ENCODE peak calls at places on chromosomes 3 and 15, in six cellular contexts. One of them, this sample, is unnamed.
A peak's percentile ranks its signal among the peaks of the same experiment; 100 is the strongest.

GRCh38 chr3:73855792-73856191 is 231.1 kb upstream of the PDZRN3 start:
- DNase-seq in IMR-90: no peak
- DNase-seq in mammary epithelial cell: no peak
- DNase-seq in fibroblast of lung: no peak
- DNase-seq in colonic mucosa: no peak
- DNase-seq in K562: no peak
- DNase-seq in this sample: no peak

GRCh38 chr3:20236603-20237002 is 50.6 kb upstream of the SGO1 start:
- DNase-seq in IMR-90: no peak
- DNase-seq in mammary epithelial cell: no peak
- DNase-seq in fibroblast of lung: no peak
- DNase-seq in colonic mucosa: no peak
- DNase-seq in K562: no peak
- DNase-seq in this sample: no peak

GRCh38 chr3:55128201-55128870 is 200.5 kb upstream of the LRTM1 start:
- DNase-seq in IMR-90: peak; percentile 28
- DNase-seq in mammary epithelial cell: no peak
- DNase-seq in fibroblast of lung: peak; percentile 53
- DNase-seq in colonic mucosa: no peak
- DNase-seq in K562: no peak
- DNase-seq in this sample: peak; percentile 82

GRCh38 chr3:125694761-125695294 is 99.5 kb upstream of the OSBPL11 start:
- DNase-seq in IMR-90: no peak
- DNase-seq in mammary epithelial cell: no peak
- DNase-seq in fibroblast of lung: no peak
- DNase-seq in colonic mucosa: no peak
- DNase-seq in K562: no peak
- DNase-seq in this sample: no peak

GRCh38 chr3:142022381-142022780 is 127.0 kb downstream of the TFDP2 start:
- DNase-seq in IMR-90: no peak
- DNase-seq in mammary epithelial cell: no peak
- DNase-seq in fibroblast of lung: peak; percentile 23
- DNase-seq in colonic mucosa: no peak
- DNase-seq in K562: peak; percentile 89
- DNase-seq in this sample: peak; percentile 29

GRCh38 chr15:90611157-90611556 is 81.4 kb downstream of the CRTC3 start:
- DNase-seq in IMR-90: no peak
- DNase-seq in mammary epithelial cell: no peak
- DNase-seq in fibroblast of lung: no peak
- DNase-seq in colonic mucosa: no peak
- DNase-seq in K562: no peak
- DNase-seq in this sample: no peak

GRCh38 chr3:97895216-97895615 is 73.4 kb downstream of the CRYBG3 start:
- DNase-seq in IMR-90: no peak
- DNase-seq in mammary epithelial cell: no peak
- DNase-seq in fibroblast of lung: no peak
- DNase-seq in colonic mucosa: no peak
- DNase-seq in K562: no peak
- DNase-seq in this sample: no peak

GRCh38 chr15:44102675-44103254 is 92.3 kb downstream of the FRMD5 start:
- DNase-seq in IMR-90: peak; percentile 99
- DNase-seq in mammary epithelial cell: peak; percentile 94
- DNase-seq in fibroblast of lung: peak; percentile 99
- DNase-seq in colonic mucosa: no peak
- DNase-seq in K562: no peak
- DNase-seq in this sample: peak; percentile 99

GRCh38 chr3:197151562-197151961 is 121.9 kb upstream of the MELTF start:
- DNase-seq in IMR-90: peak; percentile 78
- DNase-seq in mammary epithelial cell: peak; percentile 62
- DNase-seq in fibroblast of lung: peak; percentile 88
- DNase-seq in colonic mucosa: no peak
- DNase-seq in K562: peak; percentile 65
- DNase-seq in this sample: peak; percentile 76

GRCh38 chr3:182959474-182960350 is 20.6 kb downstream of the DCUN1D1 start:
- DNase-seq in IMR-90: no peak
- DNase-seq in mammary epithelial cell: no peak
- DNase-seq in fibroblast of lung: no peak
- DNase-seq in colonic mucosa: no peak
- DNase-seq in K562: peak; percentile 69
- DNase-seq in this sample: no peak

GRCh38 chr3:17179381-17180205 is 294.8 kb downstream of the PLCL2 start:
- DNase-seq in IMR-90: peak; percentile 13
- DNase-seq in mammary epithelial cell: no peak
- DNase-seq in fibroblast of lung: peak; percentile 5
- DNase-seq in colonic mucosa: no peak
- DNase-seq in K562: no peak
- DNase-seq in this sample: peak; percentile 47

GRCh38 chr3:194906970-194907629 is 221.4 kb downstream of the FAM43A start:
- DNase-seq in IMR-90: no peak
- DNase-seq in mammary epithelial cell: no peak
- DNase-seq in fibroblast of lung: no peak
- DNase-seq in colonic mucosa: no peak
- DNase-seq in K562: no peak
- DNase-seq in this sample: no peak

GRCh38 chr3:129058441-129059194 is 2.0 kb upstream of the GP9 start:
- DNase-seq in IMR-90: no peak
- DNase-seq in mammary epithelial cell: peak; percentile 43
- DNase-seq in fibroblast of lung: no peak
- DNase-seq in colonic mucosa: peak; percentile 69
- DNase-seq in K562: no peak
- DNase-seq in this sample: no peak

DNA sequence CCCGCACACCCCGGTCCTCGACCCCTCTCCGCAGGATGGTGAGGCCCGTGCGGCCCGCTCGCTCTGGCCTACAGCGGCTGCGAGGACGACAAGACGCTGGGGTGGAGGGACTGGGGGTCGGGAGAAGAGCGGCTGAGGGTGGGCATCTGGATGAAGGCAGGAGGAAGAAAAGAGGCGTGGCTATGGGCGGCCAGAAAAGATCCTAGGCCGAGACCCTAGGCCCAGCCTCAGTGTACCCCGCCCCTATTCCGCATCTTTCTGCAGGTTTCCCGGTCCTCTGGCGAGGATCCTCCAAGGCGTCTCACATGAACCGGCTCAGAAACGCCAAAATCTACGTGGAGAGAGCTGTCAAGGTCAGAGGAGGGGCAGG is 280 bp downstream of the TTLL3 start:
- DNase-seq in IMR-90: no peak
- DNase-seq in mammary epithelial cell: no peak
- DNase-seq in fibroblast of lung: no peak
- DNase-seq in colonic mucosa: no peak
- DNase-seq in K562: no peak
- DNase-seq in this sample: peak; percentile 53
- H3K4me3 ChIP-seq in IMR-90: peak overlapping the region; percentile 46
- H3K4me3 ChIP-seq in mammary epithelial cell: peak overlapping the region; percentile 49
- H3K4me3 ChIP-seq in fibroblast of lung: peak overlapping the region; percentile 58
- H3K4me3 ChIP-seq in colonic mucosa: peak overlapping the region; percentile 61
- H3K4me3 ChIP-seq in K562: no peak overlapping the region
- H3K4me3 ChIP-seq in this sample: peak overlapping the region; percentile 71

DNA sequence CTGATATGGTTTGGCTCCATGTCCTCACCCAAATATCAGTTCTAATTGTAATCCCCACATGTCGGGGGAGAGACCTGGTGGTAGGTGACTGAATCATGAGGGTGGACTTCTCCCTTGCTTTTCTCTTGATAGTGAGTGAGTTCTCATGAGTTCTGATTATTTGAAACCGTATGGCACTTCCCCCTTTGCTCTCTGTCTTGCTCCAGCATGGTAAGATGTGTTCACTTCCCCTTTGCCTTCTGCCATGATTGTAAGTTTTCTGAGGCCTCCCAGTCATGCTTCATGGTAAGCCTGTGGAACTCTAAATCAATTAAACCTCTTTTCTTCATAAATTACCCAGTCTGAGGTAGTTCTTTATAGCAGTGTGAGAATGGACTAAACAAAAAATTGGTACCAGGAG is 107.6 kb downstream of the IMPG2 start:
- DNase-seq in IMR-90: no peak
- DNase-seq in mammary epithelial cell: no peak
- DNase-seq in fibroblast of lung: no peak
- DNase-seq in colonic mucosa: no peak
- DNase-seq in K562: no peak
- DNase-seq in this sample: no peak
- H3K9ac ChIP-seq in IMR-90: no peak overlapping the region
- H3K9ac ChIP-seq in mammary epithelial cell: no peak overlapping the region
- H3K9ac ChIP-seq in fibroblast of lung: no peak overlapping the region
- H3K9ac ChIP-seq in colonic mucosa: no peak overlapping the region
- H3K9ac ChIP-seq in K562: no peak overlapping the region
- H3K9ac ChIP-seq in this sample: no peak overlapping the region

GRCh38 chr3:11641316-11641682 is 2.4 kb downstream of the VGLL4 start:
- DNase-seq in IMR-90: peak; percentile 77
- DNase-seq in mammary epithelial cell: no peak
- DNase-seq in fibroblast of lung: peak; percentile 80
- DNase-seq in colonic mucosa: no peak
- DNase-seq in K562: no peak
- DNase-seq in this sample: peak; percentile 53

GRCh38 chr3:11636372-11636760 is 7.3 kb downstream of the VGLL4 start:
- DNase-seq in IMR-90: no peak
- DNase-seq in mammary epithelial cell: peak; percentile 19
- DNase-seq in fibroblast of lung: no peak
- DNase-seq in colonic mucosa: no peak
- DNase-seq in K562: no peak
- DNase-seq in this sample: peak; percentile 37

GRCh38 chr3:11640009-11640673 is 3.6 kb downstream of the VGLL4 start:
- DNase-seq in IMR-90: peak; percentile 37
- DNase-seq in mammary epithelial cell: no peak
- DNase-seq in fibroblast of lung: no peak
- DNase-seq in colonic mucosa: no peak
- DNase-seq in K562: no peak
- DNase-seq in this sample: no peak

GRCh38 chr3:11637901-11638668 is 5.6 kb downstream of the VGLL4 start:
- DNase-seq in IMR-90: peak; percentile 77
- DNase-seq in mammary epithelial cell: peak; percentile 36
- DNase-seq in fibroblast of lung: peak; percentile 59
- DNase-seq in colonic mucosa: no peak
- DNase-seq in K562: peak; percentile 12
- DNase-seq in this sample: peak; percentile 85

DNA sequence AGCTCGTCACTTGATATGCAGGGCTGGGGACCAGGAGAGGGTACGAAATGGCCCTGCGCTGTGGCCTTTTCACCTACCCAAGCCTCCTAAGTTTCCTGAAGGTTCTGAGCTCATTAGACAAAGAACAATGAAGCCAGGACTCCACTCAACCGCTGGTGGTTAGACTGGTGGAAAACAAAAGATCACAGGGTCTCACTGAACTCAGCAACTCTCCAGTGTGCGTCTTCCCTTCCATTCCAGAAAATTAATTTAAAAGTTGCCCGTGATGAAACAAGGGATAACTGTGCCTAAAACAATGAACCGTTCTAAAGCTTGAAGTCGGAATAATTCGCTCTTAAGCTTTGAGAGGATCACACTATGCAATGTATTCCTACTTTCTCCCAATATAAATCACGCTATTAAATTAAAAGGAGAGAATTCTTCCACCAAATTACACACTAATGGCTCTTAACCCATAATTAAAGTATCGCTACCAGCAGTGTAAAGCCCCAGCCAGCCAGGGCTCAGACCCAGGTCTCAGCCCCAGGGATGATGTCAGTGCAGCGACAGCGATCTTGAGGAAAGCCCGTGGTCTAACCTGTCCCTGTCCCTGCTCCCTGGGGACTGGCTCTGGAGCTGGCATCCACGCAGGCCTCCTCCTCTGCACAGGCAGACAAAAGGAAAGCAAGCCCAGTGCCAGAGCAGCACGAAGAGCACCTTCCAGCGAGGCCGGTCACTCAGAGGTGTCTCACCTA is 4.9 kb downstream of the VGLL4 start:
- DNase-seq in IMR-90: no peak
- DNase-seq in mammary epithelial cell: peak; percentile 45
- DNase-seq in fibroblast of lung: no peak
- DNase-seq in colonic mucosa: no peak
- DNase-seq in K562: no peak
- DNase-seq in this sample: peak; percentile 37
- H3K4me3 ChIP-seq in IMR-90: no peak overlapping the region
- H3K4me3 ChIP-seq in mammary epithelial cell: peak overlapping the region; percentile 21
- H3K4me3 ChIP-seq in fibroblast of lung: peak overlapping the region; percentile 43
- H3K4me3 ChIP-seq in colonic mucosa: no peak overlapping the region
- H3K4me3 ChIP-seq in K562: no peak overlapping the region
- H3K4me3 ChIP-seq in this sample: peak overlapping the region; percentile 66

GRCh38 chr3:127744216-127744815 is 71.6 kb downstream of the ABTB1 start:
- DNase-seq in IMR-90: no peak
- DNase-seq in mammary epithelial cell: no peak
- DNase-seq in fibroblast of lung: no peak
- DNase-seq in colonic mucosa: no peak
- DNase-seq in K562: no peak
- DNase-seq in this sample: no peak
- H3K9ac ChIP-seq in IMR-90: no peak overlapping the region
- H3K9ac ChIP-seq in mammary epithelial cell: no peak overlapping the region
- H3K9ac ChIP-seq in fibroblast of lung: no peak overlapping the region
- H3K9ac ChIP-seq in colonic mucosa: no peak overlapping the region
- H3K9ac ChIP-seq in K562: no peak overlapping the region
- H3K9ac ChIP-seq in this sample: no peak overlapping the region

DNA sequence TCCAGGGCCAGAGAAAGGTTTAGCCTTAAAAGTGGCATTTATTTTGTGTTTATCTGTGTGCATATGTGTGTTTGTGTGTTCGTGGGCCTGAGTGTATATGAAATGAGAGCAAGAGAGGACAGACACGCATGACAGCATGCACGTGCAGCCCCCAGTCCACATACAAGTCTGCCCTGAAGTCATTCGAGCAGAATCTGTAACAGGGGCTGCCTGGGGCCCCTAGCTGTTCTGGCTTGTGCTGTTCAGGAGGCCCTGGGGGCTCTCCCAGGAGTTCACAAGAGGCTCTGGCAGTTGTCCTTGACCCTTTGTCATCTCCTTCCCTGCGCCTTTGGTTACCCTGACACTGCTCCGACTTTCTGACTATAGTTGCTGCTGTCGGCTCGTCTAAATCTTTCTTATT is 18.2 kb upstream of the TRAK1 start:
- DNase-seq in IMR-90: no peak
- DNase-seq in mammary epithelial cell: no peak
- DNase-seq in fibroblast of lung: no peak
- DNase-seq in colonic mucosa: no peak
- DNase-seq in K562: no peak
- DNase-seq in this sample: no peak
- H3K4me3 ChIP-seq in IMR-90: no peak overlapping the region
- H3K4me3 ChIP-seq in mammary epithelial cell: no peak overlapping the region
- H3K4me3 ChIP-seq in fibroblast of lung: peak overlapping the region; percentile 37
- H3K4me3 ChIP-seq in colonic mucosa: no peak overlapping the region
- H3K4me3 ChIP-seq in K562: no peak overlapping the region
- H3K4me3 ChIP-seq in this sample: peak overlapping the region; percentile 65

DNA sequence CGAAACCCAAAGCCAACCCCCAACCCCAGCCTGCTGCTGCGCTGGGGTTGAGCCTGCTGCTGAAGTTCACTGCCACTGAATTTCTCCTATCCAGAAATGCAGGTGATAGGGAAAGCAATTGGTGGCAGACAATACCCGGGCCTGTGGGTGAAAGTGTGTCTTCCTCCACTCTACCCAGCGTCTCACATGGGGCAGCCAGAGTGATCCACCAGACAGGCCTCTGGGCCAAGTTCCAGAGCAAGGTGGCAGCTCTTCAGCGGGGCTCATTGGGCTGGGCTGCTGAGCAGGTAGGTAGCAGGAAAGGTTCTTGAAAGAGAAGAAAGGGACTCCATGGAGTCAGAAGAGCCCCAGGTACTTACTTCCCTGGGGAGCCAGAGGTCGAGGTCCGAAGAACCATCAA is 6.0 kb downstream of the ADCY5 start:
- DNase-seq in IMR-90: no peak
- DNase-seq in mammary epithelial cell: no peak
- DNase-seq in fibroblast of lung: no peak
- DNase-seq in colonic mucosa: no peak
- DNase-seq in K562: no peak
- DNase-seq in this sample: no peak
- H3K9ac ChIP-seq in IMR-90: no peak overlapping the region
- H3K9ac ChIP-seq in mammary epithelial cell: no peak overlapping the region
- H3K9ac ChIP-seq in fibroblast of lung: no peak overlapping the region
- H3K9ac ChIP-seq in colonic mucosa: no peak overlapping the region
- H3K9ac ChIP-seq in K562: no peak overlapping the region
- H3K9ac ChIP-seq in this sample: no peak overlapping the region